ENCODE peak calls at places on chromosome 15, in eight cellular contexts. Y is A172; V is endothelial cell; F is effector memory CD8-positive, alpha-beta T cell; P is AG09309; T is EL; I is SK-N-SH; D is GDM1. L is an unnamed sample.

GRCh38 chr15:81182031-81182745 is 14.5 kb upstream of the IL16 start:
- DNase-seq in Y (no peak), V (no peak), F (no peak), P (no peak), T (no peak), I (no peak), D (no peak), L (no peak)

GRCh38 chr15:89018235-89018634 is 70.0 kb upstream of the ABHD2 start:
- DNase-seq in Y (no peak), V (no peak), F (no peak), P (no peak), T (no peak), I (no peak), D (no peak), L (no peak)

GRCh38 chr15:92163641-92164040 is 230.0 kb upstream of the ST8SIA2 start:
- DNase-seq in Y (no peak), V (no peak), F (no peak), P (no peak), T (peak), I (no peak), D (no peak), L (no peak)

GRCh38 chr15:51801391-51801835 is 28.0 kb upstream of the TMOD3 start:
- DNase-seq in Y (peak), V (peak), F (no peak), P (no peak), T (peak), I (peak), D (no peak), L (peak)

GRCh38 chr15:98884894-98885293 is 122.7 kb downstream of the PGPEP1L start:
- DNase-seq in Y (no peak), V (no peak), F (no peak), P (no peak), T (no peak), I (no peak), D (no peak), L (no peak)

GRCh38 chr15:82852906-82853635 is 43.6 kb downstream of the WHAMM start:
- DNase-seq in Y (no peak), V (no peak), F (no peak), P (no peak), T (no peak), I (no peak), D (no peak), L (no peak)

GRCh38 chr15:59587085-59587826 is 24.3 kb upstream of the GCNT3 start:
- DNase-seq in Y (no peak), V (no peak), F (no peak), P (no peak), T (no peak), I (no peak), D (no peak), L (peak)

GRCh38 chr15:65329298-65329990 is 25.0 kb downstream of the RNU5B-1 start:
- DNase-seq in Y (no peak), V (no peak), F (no peak), P (no peak), T (no peak), I (peak), D (no peak), L (no peak)

GRCh38 chr15:88835646-88836045 is 32.4 kb downstream of the ACAN start:
- DNase-seq in Y (peak), V (no peak), F (no peak), P (peak), T (peak), I (no peak), D (no peak), L (peak)